ENCODE peak calls at places on chromosomes 6 and 20, in four cellular contexts. V is astrocyte, K is left colon, F is AG20443. X is an unnamed sample.
A peak's percentile ranks its signal among the peaks of the same experiment; 100 is the strongest.

GRCh38 chr6:168196385-168196860 is 117.4 kb upstream of the FRMD1 start:
- DNase-seq in V (no peak), F (no peak), K (peak; percentile 84), X (peak; percentile 72)

GRCh38 chr20:34570859-34571306 is 12.4 kb downstream of the MAP1LC3A start:
- DNase-seq in F (no peak), V (peak; percentile 84), K (no peak), X (no peak)

GRCh38 chr6:21733311-21733710 is 139.8 kb downstream of the SOX4 start:
- DNase-seq in F (no peak), K (no peak), V (peak; percentile 62), X (no peak)

GRCh38 chr6:143759666-143760065 is 81.9 kb downstream of the PHACTR2 start:
- DNase-seq in V (no peak), K (no peak), F (peak; percentile 52), X (no peak)

GRCh38 chr6:19719691-19720127 is 117.5 kb upstream of the ID4 start:
- DNase-seq in F (peak; percentile 79), V (peak; percentile 77), K (no peak), X (no peak)

GRCh38 chr6:30727920-30728605 is 7.9 kb downstream of the TUBB start:
- DNase-seq in F (peak; percentile 57), V (no peak), K (no peak), X (no peak)

GRCh38 chr20:46959821-46960220 is 65.2 kb downstream of the EYA2 start:
- DNase-seq in K (no peak), V (no peak), F (no peak), X (no peak)

GRCh38 chr20:35387334-35387733 is 24.4 kb downstream of the UQCC1 start:
- DNase-seq in V (peak; percentile 63), K (no peak), F (peak; percentile 25), X (no peak)

GRCh38 chr20:63025534-63026331 is 19.0 kb upstream of the BHLHE23 start:
- DNase-seq in K (no peak), V (peak; percentile 4), F (peak; percentile 78), X (no peak)